ENCODE peak calls at places on chromosomes 3 and 15, in seven cellular contexts. One of them, this sample, is unnamed.

GRCh38 chr3:171809513-171810277 is 588 bp downstream of the PLD1 start:
- DNase-seq in naive thymus-derived CD8-positive, alpha-beta T cell: peak
- DNase-seq in heart left ventricle: no peak
- DNase-seq in nephron progenitor cell: peak
- DNase-seq in activated CD4-positive, alpha-beta T cell treated with anti-CD3 and anti-CD28 coated beads, Interleukin-2, amount 10 ng/mL, durations not matched to agents 7 days and 5 days: peak
- DNase-seq in stimulated activated CD4-positive, alpha-beta T cell treated with anti-CD3 and anti-CD28 coated beads, Interleukin-15, amount 100 ng/mL, for 1 hour: peak
- DNase-seq in activated T-helper 1 cell treated with anti-CD3 and anti-CD28 coated beads, Interleukin-2, amount 50 U/mL, for 16 hours: peak
- DNase-seq in this sample: peak

GRCh38 chr15:29061746-29062660 is 176.2 kb downstream of the APBA2 start:
- DNase-seq in naive thymus-derived CD8-positive, alpha-beta T cell: no peak
- DNase-seq in heart left ventricle: no peak
- DNase-seq in nephron progenitor cell: no peak
- DNase-seq in activated CD4-positive, alpha-beta T cell treated with anti-CD3 and anti-CD28 coated beads, Interleukin-2, amount 10 ng/mL, durations not matched to agents 7 days and 5 days: no peak
- DNase-seq in stimulated activated CD4-positive, alpha-beta T cell treated with anti-CD3 and anti-CD28 coated beads, Interleukin-15, amount 100 ng/mL, for 1 hour: no peak
- DNase-seq in activated T-helper 1 cell treated with anti-CD3 and anti-CD28 coated beads, Interleukin-2, amount 50 U/mL, for 16 hours: no peak
- DNase-seq in this sample: no peak

GRCh38 chr15:43441316-43441715 is 51.6 kb downstream of the TP53BP1 start:
- DNase-seq in naive thymus-derived CD8-positive, alpha-beta T cell: no peak
- DNase-seq in heart left ventricle: no peak
- DNase-seq in nephron progenitor cell: no peak
- DNase-seq in activated CD4-positive, alpha-beta T cell treated with anti-CD3 and anti-CD28 coated beads, Interleukin-2, amount 10 ng/mL, durations not matched to agents 7 days and 5 days: peak
- DNase-seq in stimulated activated CD4-positive, alpha-beta T cell treated with anti-CD3 and anti-CD28 coated beads, Interleukin-15, amount 100 ng/mL, for 1 hour: no peak
- DNase-seq in activated T-helper 1 cell treated with anti-CD3 and anti-CD28 coated beads, Interleukin-2, amount 50 U/mL, for 16 hours: no peak
- DNase-seq in this sample: no peak

GRCh38 chr3:18127181-18127863 is 297.8 kb downstream of the SATB1 start:
- DNase-seq in naive thymus-derived CD8-positive, alpha-beta T cell: no peak
- DNase-seq in heart left ventricle: no peak
- DNase-seq in nephron progenitor cell: no peak
- DNase-seq in activated CD4-positive, alpha-beta T cell treated with anti-CD3 and anti-CD28 coated beads, Interleukin-2, amount 10 ng/mL, durations not matched to agents 7 days and 5 days: no peak
- DNase-seq in stimulated activated CD4-positive, alpha-beta T cell treated with anti-CD3 and anti-CD28 coated beads, Interleukin-15, amount 100 ng/mL, for 1 hour: no peak
- DNase-seq in activated T-helper 1 cell treated with anti-CD3 and anti-CD28 coated beads, Interleukin-2, amount 50 U/mL, for 16 hours: no peak
- DNase-seq in this sample: no peak

GRCh38 chr3:43231276-43232000 is 54.9 kb upstream of the SNRK start:
- DNase-seq in naive thymus-derived CD8-positive, alpha-beta T cell: no peak
- DNase-seq in heart left ventricle: no peak
- DNase-seq in nephron progenitor cell: no peak
- DNase-seq in activated CD4-positive, alpha-beta T cell treated with anti-CD3 and anti-CD28 coated beads, Interleukin-2, amount 10 ng/mL, durations not matched to agents 7 days and 5 days: no peak
- DNase-seq in stimulated activated CD4-positive, alpha-beta T cell treated with anti-CD3 and anti-CD28 coated beads, Interleukin-15, amount 100 ng/mL, for 1 hour: no peak
- DNase-seq in activated T-helper 1 cell treated with anti-CD3 and anti-CD28 coated beads, Interleukin-2, amount 50 U/mL, for 16 hours: no peak
- DNase-seq in this sample: no peak

GRCh38 chr3:23493846-23494245 is 290.7 kb downstream of the UBE2E2 start:
- DNase-seq in naive thymus-derived CD8-positive, alpha-beta T cell: no peak
- DNase-seq in heart left ventricle: no peak
- DNase-seq in nephron progenitor cell: no peak
- DNase-seq in activated CD4-positive, alpha-beta T cell treated with anti-CD3 and anti-CD28 coated beads, Interleukin-2, amount 10 ng/mL, durations not matched to agents 7 days and 5 days: no peak
- DNase-seq in stimulated activated CD4-positive, alpha-beta T cell treated with anti-CD3 and anti-CD28 coated beads, Interleukin-15, amount 100 ng/mL, for 1 hour: no peak
- DNase-seq in activated T-helper 1 cell treated with anti-CD3 and anti-CD28 coated beads, Interleukin-2, amount 50 U/mL, for 16 hours: no peak
- DNase-seq in this sample: no peak

GRCh38 chr3:8992199-8992598 is 28.9 kb upstream of the RAD18 start:
- DNase-seq in naive thymus-derived CD8-positive, alpha-beta T cell: no peak
- DNase-seq in heart left ventricle: no peak
- DNase-seq in nephron progenitor cell: no peak
- DNase-seq in activated CD4-positive, alpha-beta T cell treated with anti-CD3 and anti-CD28 coated beads, Interleukin-2, amount 10 ng/mL, durations not matched to agents 7 days and 5 days: no peak
- DNase-seq in stimulated activated CD4-positive, alpha-beta T cell treated with anti-CD3 and anti-CD28 coated beads, Interleukin-15, amount 100 ng/mL, for 1 hour: no peak
- DNase-seq in activated T-helper 1 cell treated with anti-CD3 and anti-CD28 coated beads, Interleukin-2, amount 50 U/mL, for 16 hours: no peak
- DNase-seq in this sample: no peak

GRCh38 chr15:66042624-66043023 is 173.3 kb downstream of the RAB11A start:
- DNase-seq in naive thymus-derived CD8-positive, alpha-beta T cell: no peak
- DNase-seq in heart left ventricle: no peak
- DNase-seq in nephron progenitor cell: no peak
- DNase-seq in activated CD4-positive, alpha-beta T cell treated with anti-CD3 and anti-CD28 coated beads, Interleukin-2, amount 10 ng/mL, durations not matched to agents 7 days and 5 days: no peak
- DNase-seq in stimulated activated CD4-positive, alpha-beta T cell treated with anti-CD3 and anti-CD28 coated beads, Interleukin-15, amount 100 ng/mL, for 1 hour: no peak
- DNase-seq in activated T-helper 1 cell treated with anti-CD3 and anti-CD28 coated beads, Interleukin-2, amount 50 U/mL, for 16 hours: no peak
- DNase-seq in this sample: no peak

GRCh38 chr15:65346856-65347598 is 30.8 kb downstream of the IGDCC3 start:
- DNase-seq in naive thymus-derived CD8-positive, alpha-beta T cell: no peak
- DNase-seq in heart left ventricle: no peak
- DNase-seq in nephron progenitor cell: no peak
- DNase-seq in activated CD4-positive, alpha-beta T cell treated with anti-CD3 and anti-CD28 coated beads, Interleukin-2, amount 10 ng/mL, durations not matched to agents 7 days and 5 days: no peak
- DNase-seq in stimulated activated CD4-positive, alpha-beta T cell treated with anti-CD3 and anti-CD28 coated beads, Interleukin-15, amount 100 ng/mL, for 1 hour: no peak
- DNase-seq in activated T-helper 1 cell treated with anti-CD3 and anti-CD28 coated beads, Interleukin-2, amount 50 U/mL, for 16 hours: no peak
- DNase-seq in this sample: no peak

GRCh38 chr3:195263925-195264575 is 6.9 kb downstream of the XXYLT1 start:
- DNase-seq in naive thymus-derived CD8-positive, alpha-beta T cell: no peak
- DNase-seq in heart left ventricle: no peak
- DNase-seq in nephron progenitor cell: no peak
- DNase-seq in activated CD4-positive, alpha-beta T cell treated with anti-CD3 and anti-CD28 coated beads, Interleukin-2, amount 10 ng/mL, durations not matched to agents 7 days and 5 days: no peak
- DNase-seq in stimulated activated CD4-positive, alpha-beta T cell treated with anti-CD3 and anti-CD28 coated beads, Interleukin-15, amount 100 ng/mL, for 1 hour: no peak
- DNase-seq in activated T-helper 1 cell treated with anti-CD3 and anti-CD28 coated beads, Interleukin-2, amount 50 U/mL, for 16 hours: no peak
- DNase-seq in this sample: no peak

GRCh38 chr3:10524270-10524669 is 18.9 kb upstream of the ATP2B2 start:
- DNase-seq in naive thymus-derived CD8-positive, alpha-beta T cell: no peak
- DNase-seq in heart left ventricle: no peak
- DNase-seq in nephron progenitor cell: no peak
- DNase-seq in activated CD4-positive, alpha-beta T cell treated with anti-CD3 and anti-CD28 coated beads, Interleukin-2, amount 10 ng/mL, durations not matched to agents 7 days and 5 days: no peak
- DNase-seq in stimulated activated CD4-positive, alpha-beta T cell treated with anti-CD3 and anti-CD28 coated beads, Interleukin-15, amount 100 ng/mL, for 1 hour: no peak
- DNase-seq in activated T-helper 1 cell treated with anti-CD3 and anti-CD28 coated beads, Interleukin-2, amount 50 U/mL, for 16 hours: no peak
- DNase-seq in this sample: no peak

GRCh38 chr3:11434017-11434526 is 161.9 kb downstream of the ATG7 start:
- DNase-seq in naive thymus-derived CD8-positive, alpha-beta T cell: no peak
- DNase-seq in heart left ventricle: peak
- DNase-seq in nephron progenitor cell: no peak
- DNase-seq in activated CD4-positive, alpha-beta T cell treated with anti-CD3 and anti-CD28 coated beads, Interleukin-2, amount 10 ng/mL, durations not matched to agents 7 days and 5 days: no peak
- DNase-seq in stimulated activated CD4-positive, alpha-beta T cell treated with anti-CD3 and anti-CD28 coated beads, Interleukin-15, amount 100 ng/mL, for 1 hour: no peak
- DNase-seq in activated T-helper 1 cell treated with anti-CD3 and anti-CD28 coated beads, Interleukin-2, amount 50 U/mL, for 16 hours: no peak
- DNase-seq in this sample: no peak

GRCh38 chr3:150412599-150413069 is 4.5 kb downstream of the TSC22D2 start:
- DNase-seq in naive thymus-derived CD8-positive, alpha-beta T cell: peak
- DNase-seq in heart left ventricle: no peak
- DNase-seq in nephron progenitor cell: no peak
- DNase-seq in activated CD4-positive, alpha-beta T cell treated with anti-CD3 and anti-CD28 coated beads, Interleukin-2, amount 10 ng/mL, durations not matched to agents 7 days and 5 days: peak
- DNase-seq in stimulated activated CD4-positive, alpha-beta T cell treated with anti-CD3 and anti-CD28 coated beads, Interleukin-15, amount 100 ng/mL, for 1 hour: no peak
- DNase-seq in activated T-helper 1 cell treated with anti-CD3 and anti-CD28 coated beads, Interleukin-2, amount 50 U/mL, for 16 hours: no peak
- DNase-seq in this sample: no peak

GRCh38 chr3:187610926-187611545 is 59.2 kb downstream of the SST start:
- DNase-seq in naive thymus-derived CD8-positive, alpha-beta T cell: no peak
- DNase-seq in heart left ventricle: no peak
- DNase-seq in nephron progenitor cell: no peak
- DNase-seq in activated CD4-positive, alpha-beta T cell treated with anti-CD3 and anti-CD28 coated beads, Interleukin-2, amount 10 ng/mL, durations not matched to agents 7 days and 5 days: no peak
- DNase-seq in stimulated activated CD4-positive, alpha-beta T cell treated with anti-CD3 and anti-CD28 coated beads, Interleukin-15, amount 100 ng/mL, for 1 hour: no peak
- DNase-seq in activated T-helper 1 cell treated with anti-CD3 and anti-CD28 coated beads, Interleukin-2, amount 50 U/mL, for 16 hours: no peak
- DNase-seq in this sample: no peak

GRCh38 chr3:13353936-13354542 is 66.1 kb downstream of the NUP210 start:
- DNase-seq in naive thymus-derived CD8-positive, alpha-beta T cell: no peak
- DNase-seq in heart left ventricle: no peak
- DNase-seq in nephron progenitor cell: no peak
- DNase-seq in activated CD4-positive, alpha-beta T cell treated with anti-CD3 and anti-CD28 coated beads, Interleukin-2, amount 10 ng/mL, durations not matched to agents 7 days and 5 days: no peak
- DNase-seq in stimulated activated CD4-positive, alpha-beta T cell treated with anti-CD3 and anti-CD28 coated beads, Interleukin-15, amount 100 ng/mL, for 1 hour: no peak
- DNase-seq in activated T-helper 1 cell treated with anti-CD3 and anti-CD28 coated beads, Interleukin-2, amount 50 U/mL, for 16 hours: no peak
- DNase-seq in this sample: no peak

GRCh38 chr15:74823324-74823723 is 3.1 kb upstream of the CPLX3 start:
- DNase-seq in naive thymus-derived CD8-positive, alpha-beta T cell: no peak
- DNase-seq in heart left ventricle: no peak
- DNase-seq in nephron progenitor cell: no peak
- DNase-seq in activated CD4-positive, alpha-beta T cell treated with anti-CD3 and anti-CD28 coated beads, Interleukin-2, amount 10 ng/mL, durations not matched to agents 7 days and 5 days: no peak
- DNase-seq in stimulated activated CD4-positive, alpha-beta T cell treated with anti-CD3 and anti-CD28 coated beads, Interleukin-15, amount 100 ng/mL, for 1 hour: no peak
- DNase-seq in activated T-helper 1 cell treated with anti-CD3 and anti-CD28 coated beads, Interleukin-2, amount 50 U/mL, for 16 hours: no peak
- DNase-seq in this sample: no peak

GRCh38 chr15:31280037-31280830 is 46.4 kb upstream of the KLF13 start:
- DNase-seq in naive thymus-derived CD8-positive, alpha-beta T cell: no peak
- DNase-seq in heart left ventricle: peak
- DNase-seq in nephron progenitor cell: no peak
- DNase-seq in activated CD4-positive, alpha-beta T cell treated with anti-CD3 and anti-CD28 coated beads, Interleukin-2, amount 10 ng/mL, durations not matched to agents 7 days and 5 days: peak
- DNase-seq in stimulated activated CD4-positive, alpha-beta T cell treated with anti-CD3 and anti-CD28 coated beads, Interleukin-15, amount 100 ng/mL, for 1 hour: no peak
- DNase-seq in activated T-helper 1 cell treated with anti-CD3 and anti-CD28 coated beads, Interleukin-2, amount 50 U/mL, for 16 hours: no peak
- DNase-seq in this sample: no peak

GRCh38 chr15:83285979-83286553 is 1.6 kb upstream of the BNC1 start:
- DNase-seq in naive thymus-derived CD8-positive, alpha-beta T cell: no peak
- DNase-seq in heart left ventricle: no peak
- DNase-seq in nephron progenitor cell: no peak
- DNase-seq in activated CD4-positive, alpha-beta T cell treated with anti-CD3 and anti-CD28 coated beads, Interleukin-2, amount 10 ng/mL, durations not matched to agents 7 days and 5 days: no peak
- DNase-seq in stimulated activated CD4-positive, alpha-beta T cell treated with anti-CD3 and anti-CD28 coated beads, Interleukin-15, amount 100 ng/mL, for 1 hour: no peak
- DNase-seq in activated T-helper 1 cell treated with anti-CD3 and anti-CD28 coated beads, Interleukin-2, amount 50 U/mL, for 16 hours: no peak
- DNase-seq in this sample: no peak

GRCh38 chr3:55159016-55159415 is 231.2 kb upstream of the LRTM1 start:
- DNase-seq in naive thymus-derived CD8-positive, alpha-beta T cell: no peak
- DNase-seq in heart left ventricle: no peak
- DNase-seq in nephron progenitor cell: no peak
- DNase-seq in activated CD4-positive, alpha-beta T cell treated with anti-CD3 and anti-CD28 coated beads, Interleukin-2, amount 10 ng/mL, durations not matched to agents 7 days and 5 days: no peak
- DNase-seq in stimulated activated CD4-positive, alpha-beta T cell treated with anti-CD3 and anti-CD28 coated beads, Interleukin-15, amount 100 ng/mL, for 1 hour: no peak
- DNase-seq in activated T-helper 1 cell treated with anti-CD3 and anti-CD28 coated beads, Interleukin-2, amount 50 U/mL, for 16 hours: no peak
- DNase-seq in this sample: no peak

GRCh38 chr3:135235541-135235940 is 440.5 kb downstream of the EPHB1 start:
- DNase-seq in naive thymus-derived CD8-positive, alpha-beta T cell: no peak
- DNase-seq in heart left ventricle: no peak
- DNase-seq in nephron progenitor cell: no peak
- DNase-seq in activated CD4-positive, alpha-beta T cell treated with anti-CD3 and anti-CD28 coated beads, Interleukin-2, amount 10 ng/mL, durations not matched to agents 7 days and 5 days: no peak
- DNase-seq in stimulated activated CD4-positive, alpha-beta T cell treated with anti-CD3 and anti-CD28 coated beads, Interleukin-15, amount 100 ng/mL, for 1 hour: no peak
- DNase-seq in activated T-helper 1 cell treated with anti-CD3 and anti-CD28 coated beads, Interleukin-2, amount 50 U/mL, for 16 hours: no peak
- DNase-seq in this sample: no peak

GRCh38 chr15:54082836-54083492 is 104.7 kb downstream of the UNC13C start:
- DNase-seq in naive thymus-derived CD8-positive, alpha-beta T cell: peak
- DNase-seq in heart left ventricle: no peak
- DNase-seq in nephron progenitor cell: peak
- DNase-seq in activated CD4-positive, alpha-beta T cell treated with anti-CD3 and anti-CD28 coated beads, Interleukin-2, amount 10 ng/mL, durations not matched to agents 7 days and 5 days: peak
- DNase-seq in stimulated activated CD4-positive, alpha-beta T cell treated with anti-CD3 and anti-CD28 coated beads, Interleukin-15, amount 100 ng/mL, for 1 hour: no peak
- DNase-seq in activated T-helper 1 cell treated with anti-CD3 and anti-CD28 coated beads, Interleukin-2, amount 50 U/mL, for 16 hours: no peak
- DNase-seq in this sample: no peak

GRCh38 chr3:149472393-149472792 is 2.1 kb upstream of the TM4SF4 start:
- DNase-seq in naive thymus-derived CD8-positive, alpha-beta T cell: no peak
- DNase-seq in heart left ventricle: no peak
- DNase-seq in nephron progenitor cell: no peak
- DNase-seq in activated CD4-positive, alpha-beta T cell treated with anti-CD3 and anti-CD28 coated beads, Interleukin-2, amount 10 ng/mL, durations not matched to agents 7 days and 5 days: no peak
- DNase-seq in stimulated activated CD4-positive, alpha-beta T cell treated with anti-CD3 and anti-CD28 coated beads, Interleukin-15, amount 100 ng/mL, for 1 hour: no peak
- DNase-seq in activated T-helper 1 cell treated with anti-CD3 and anti-CD28 coated beads, Interleukin-2, amount 50 U/mL, for 16 hours: no peak
- DNase-seq in this sample: no peak

GRCh38 chr3:112560330-112560729 is 1.4 kb downstream of the ATG3 start:
- DNase-seq in naive thymus-derived CD8-positive, alpha-beta T cell: no peak
- DNase-seq in heart left ventricle: no peak
- DNase-seq in nephron progenitor cell: no peak
- DNase-seq in activated CD4-positive, alpha-beta T cell treated with anti-CD3 and anti-CD28 coated beads, Interleukin-2, amount 10 ng/mL, durations not matched to agents 7 days and 5 days: no peak
- DNase-seq in stimulated activated CD4-positive, alpha-beta T cell treated with anti-CD3 and anti-CD28 coated beads, Interleukin-15, amount 100 ng/mL, for 1 hour: no peak
- DNase-seq in activated T-helper 1 cell treated with anti-CD3 and anti-CD28 coated beads, Interleukin-2, amount 50 U/mL, for 16 hours: no peak
- DNase-seq in this sample: no peak

GRCh38 chr15:59522988-59523461 is 85.0 kb downstream of the FAM81A start:
- DNase-seq in naive thymus-derived CD8-positive, alpha-beta T cell: peak
- DNase-seq in heart left ventricle: no peak
- DNase-seq in nephron progenitor cell: no peak
- DNase-seq in activated CD4-positive, alpha-beta T cell treated with anti-CD3 and anti-CD28 coated beads, Interleukin-2, amount 10 ng/mL, durations not matched to agents 7 days and 5 days: peak
- DNase-seq in stimulated activated CD4-positive, alpha-beta T cell treated with anti-CD3 and anti-CD28 coated beads, Interleukin-15, amount 100 ng/mL, for 1 hour: no peak
- DNase-seq in activated T-helper 1 cell treated with anti-CD3 and anti-CD28 coated beads, Interleukin-2, amount 50 U/mL, for 16 hours: no peak
- DNase-seq in this sample: peak

GRCh38 chr3:6354653-6355052 is 506.3 kb upstream of the GRM7 start:
- DNase-seq in naive thymus-derived CD8-positive, alpha-beta T cell: no peak
- DNase-seq in heart left ventricle: no peak
- DNase-seq in nephron progenitor cell: no peak
- DNase-seq in activated CD4-positive, alpha-beta T cell treated with anti-CD3 and anti-CD28 coated beads, Interleukin-2, amount 10 ng/mL, durations not matched to agents 7 days and 5 days: no peak
- DNase-seq in stimulated activated CD4-positive, alpha-beta T cell treated with anti-CD3 and anti-CD28 coated beads, Interleukin-15, amount 100 ng/mL, for 1 hour: no peak
- DNase-seq in activated T-helper 1 cell treated with anti-CD3 and anti-CD28 coated beads, Interleukin-2, amount 50 U/mL, for 16 hours: no peak
- DNase-seq in this sample: no peak

GRCh38 chr15:67700023-67700422 is 125.3 kb upstream of the SKOR1 start:
- DNase-seq in naive thymus-derived CD8-positive, alpha-beta T cell: no peak
- DNase-seq in heart left ventricle: no peak
- DNase-seq in nephron progenitor cell: no peak
- DNase-seq in activated CD4-positive, alpha-beta T cell treated with anti-CD3 and anti-CD28 coated beads, Interleukin-2, amount 10 ng/mL, durations not matched to agents 7 days and 5 days: no peak
- DNase-seq in stimulated activated CD4-positive, alpha-beta T cell treated with anti-CD3 and anti-CD28 coated beads, Interleukin-15, amount 100 ng/mL, for 1 hour: no peak
- DNase-seq in activated T-helper 1 cell treated with anti-CD3 and anti-CD28 coated beads, Interleukin-2, amount 50 U/mL, for 16 hours: no peak
- DNase-seq in this sample: no peak

GRCh38 chr15:40093224-40093842 is 15.3 kb downstream of the BMF start:
- DNase-seq in naive thymus-derived CD8-positive, alpha-beta T cell: no peak
- DNase-seq in heart left ventricle: no peak
- DNase-seq in nephron progenitor cell: no peak
- DNase-seq in activated CD4-positive, alpha-beta T cell treated with anti-CD3 and anti-CD28 coated beads, Interleukin-2, amount 10 ng/mL, durations not matched to agents 7 days and 5 days: no peak
- DNase-seq in stimulated activated CD4-positive, alpha-beta T cell treated with anti-CD3 and anti-CD28 coated beads, Interleukin-15, amount 100 ng/mL, for 1 hour: no peak
- DNase-seq in activated T-helper 1 cell treated with anti-CD3 and anti-CD28 coated beads, Interleukin-2, amount 50 U/mL, for 16 hours: no peak
- DNase-seq in this sample: no peak

GRCh38 chr15:76223521-76223920 is 87.7 kb downstream of the ETFA start:
- DNase-seq in naive thymus-derived CD8-positive, alpha-beta T cell: no peak
- DNase-seq in heart left ventricle: no peak
- DNase-seq in nephron progenitor cell: no peak
- DNase-seq in activated CD4-positive, alpha-beta T cell treated with anti-CD3 and anti-CD28 coated beads, Interleukin-2, amount 10 ng/mL, durations not matched to agents 7 days and 5 days: no peak
- DNase-seq in stimulated activated CD4-positive, alpha-beta T cell treated with anti-CD3 and anti-CD28 coated beads, Interleukin-15, amount 100 ng/mL, for 1 hour: no peak
- DNase-seq in activated T-helper 1 cell treated with anti-CD3 and anti-CD28 coated beads, Interleukin-2, amount 50 U/mL, for 16 hours: no peak
- DNase-seq in this sample: no peak

GRCh38 chr3:41688595-41689380 is 273.1 kb downstream of the ULK4 start:
- DNase-seq in naive thymus-derived CD8-positive, alpha-beta T cell: no peak
- DNase-seq in heart left ventricle: no peak
- DNase-seq in nephron progenitor cell: no peak
- DNase-seq in activated CD4-positive, alpha-beta T cell treated with anti-CD3 and anti-CD28 coated beads, Interleukin-2, amount 10 ng/mL, durations not matched to agents 7 days and 5 days: no peak
- DNase-seq in stimulated activated CD4-positive, alpha-beta T cell treated with anti-CD3 and anti-CD28 coated beads, Interleukin-15, amount 100 ng/mL, for 1 hour: no peak
- DNase-seq in activated T-helper 1 cell treated with anti-CD3 and anti-CD28 coated beads, Interleukin-2, amount 50 U/mL, for 16 hours: no peak
- DNase-seq in this sample: no peak

GRCh38 chr3:175336406-175337133 is 477.4 kb downstream of the NAALADL2 start:
- DNase-seq in naive thymus-derived CD8-positive, alpha-beta T cell: no peak
- DNase-seq in heart left ventricle: no peak
- DNase-seq in nephron progenitor cell: no peak
- DNase-seq in activated CD4-positive, alpha-beta T cell treated with anti-CD3 and anti-CD28 coated beads, Interleukin-2, amount 10 ng/mL, durations not matched to agents 7 days and 5 days: no peak
- DNase-seq in stimulated activated CD4-positive, alpha-beta T cell treated with anti-CD3 and anti-CD28 coated beads, Interleukin-15, amount 100 ng/mL, for 1 hour: no peak
- DNase-seq in activated T-helper 1 cell treated with anti-CD3 and anti-CD28 coated beads, Interleukin-2, amount 50 U/mL, for 16 hours: no peak
- DNase-seq in this sample: no peak

GRCh38 chr3:152348436-152349177 is 79.9 kb downstream of the MBNL1 start:
- DNase-seq in naive thymus-derived CD8-positive, alpha-beta T cell: no peak
- DNase-seq in heart left ventricle: no peak
- DNase-seq in nephron progenitor cell: no peak
- DNase-seq in activated CD4-positive, alpha-beta T cell treated with anti-CD3 and anti-CD28 coated beads, Interleukin-2, amount 10 ng/mL, durations not matched to agents 7 days and 5 days: no peak
- DNase-seq in stimulated activated CD4-positive, alpha-beta T cell treated with anti-CD3 and anti-CD28 coated beads, Interleukin-15, amount 100 ng/mL, for 1 hour: no peak
- DNase-seq in activated T-helper 1 cell treated with anti-CD3 and anti-CD28 coated beads, Interleukin-2, amount 50 U/mL, for 16 hours: no peak
- DNase-seq in this sample: no peak

GRCh38 chr15:90987561-90988141 is 6.7 kb downstream of the PRC1 start:
- DNase-seq in naive thymus-derived CD8-positive, alpha-beta T cell: no peak
- DNase-seq in heart left ventricle: no peak
- DNase-seq in nephron progenitor cell: no peak
- DNase-seq in activated CD4-positive, alpha-beta T cell treated with anti-CD3 and anti-CD28 coated beads, Interleukin-2, amount 10 ng/mL, durations not matched to agents 7 days and 5 days: no peak
- DNase-seq in stimulated activated CD4-positive, alpha-beta T cell treated with anti-CD3 and anti-CD28 coated beads, Interleukin-15, amount 100 ng/mL, for 1 hour: no peak
- DNase-seq in activated T-helper 1 cell treated with anti-CD3 and anti-CD28 coated beads, Interleukin-2, amount 50 U/mL, for 16 hours: no peak
- DNase-seq in this sample: no peak

GRCh38 chr15:20340931-20341661 is 200.5 kb downstream of the GOLGA6L6 start:
- DNase-seq in naive thymus-derived CD8-positive, alpha-beta T cell: peak
- DNase-seq in heart left ventricle: peak
- DNase-seq in nephron progenitor cell: peak
- DNase-seq in activated CD4-positive, alpha-beta T cell treated with anti-CD3 and anti-CD28 coated beads, Interleukin-2, amount 10 ng/mL, durations not matched to agents 7 days and 5 days: peak
- DNase-seq in stimulated activated CD4-positive, alpha-beta T cell treated with anti-CD3 and anti-CD28 coated beads, Interleukin-15, amount 100 ng/mL, for 1 hour: no peak
- DNase-seq in activated T-helper 1 cell treated with anti-CD3 and anti-CD28 coated beads, Interleukin-2, amount 50 U/mL, for 16 hours: no peak
- DNase-seq in this sample: no peak

GRCh38 chr3:189772584-189772983 is 141.4 kb downstream of the TP63 start:
- DNase-seq in naive thymus-derived CD8-positive, alpha-beta T cell: no peak
- DNase-seq in heart left ventricle: no peak
- DNase-seq in nephron progenitor cell: no peak
- DNase-seq in activated CD4-positive, alpha-beta T cell treated with anti-CD3 and anti-CD28 coated beads, Interleukin-2, amount 10 ng/mL, durations not matched to agents 7 days and 5 days: no peak
- DNase-seq in stimulated activated CD4-positive, alpha-beta T cell treated with anti-CD3 and anti-CD28 coated beads, Interleukin-15, amount 100 ng/mL, for 1 hour: no peak
- DNase-seq in activated T-helper 1 cell treated with anti-CD3 and anti-CD28 coated beads, Interleukin-2, amount 50 U/mL, for 16 hours: no peak
- DNase-seq in this sample: no peak

GRCh38 chr15:22895465-22896190 is 57.2 kb downstream of the NIPA2 start:
- DNase-seq in naive thymus-derived CD8-positive, alpha-beta T cell: no peak
- DNase-seq in heart left ventricle: no peak
- DNase-seq in nephron progenitor cell: no peak
- DNase-seq in activated CD4-positive, alpha-beta T cell treated with anti-CD3 and anti-CD28 coated beads, Interleukin-2, amount 10 ng/mL, durations not matched to agents 7 days and 5 days: no peak
- DNase-seq in stimulated activated CD4-positive, alpha-beta T cell treated with anti-CD3 and anti-CD28 coated beads, Interleukin-15, amount 100 ng/mL, for 1 hour: no peak
- DNase-seq in activated T-helper 1 cell treated with anti-CD3 and anti-CD28 coated beads, Interleukin-2, amount 50 U/mL, for 16 hours: no peak
- DNase-seq in this sample: no peak

This sample was measured in effector memory CD8-positive, alpha-beta T cell.